ENCODE peak calls at places on chromosomes 11 and 22, in seven cellular contexts. R, P, C, I, Y, Z and Q are unnamed samples.

GRCh38 chr11:4038973-4039372 is 55.6 kb upstream of the RRM1 start:
- DNase-seq in I (no peak), Z (peak), R (no peak), Y (no peak), P (no peak), C (no peak), Q (no peak)

GRCh38 chr22:19201858-19202798 is 23.6 kb upstream of the SLC25A1 start:
- DNase-seq in R (no peak), Y (no peak), P (no peak), Z (no peak), C (no peak), I (no peak), Q (no peak)

GRCh38 chr11:13337986-13338436 is 60.4 kb downstream of the BMAL1 start:
- DNase-seq in I (no peak), R (no peak), C (peak), Z (peak), P (no peak), Y (no peak), Q (no peak)

GRCh38 chr11:132704796-132705375 is 827.4 kb downstream of the OPCML start:
- DNase-seq in R (no peak), Z (no peak), Y (no peak), P (no peak), I (no peak), C (no peak), Q (no peak)

GRCh38 chr11:18772211-18772610 is 19.4 kb downstream of the PTPN5 start:
- DNase-seq in Y (no peak), Z (no peak), R (no peak), P (no peak), C (no peak), I (no peak), Q (no peak)

GRCh38 chr11:130634981-130635473 is 186.6 kb downstream of the ADAMTS15 start:
- DNase-seq in R (no peak), Y (peak), C (peak), I (no peak), Z (peak), P (no peak), Q (peak)

GRCh38 chr11:11583801-11584445 is 37.9 kb downstream of the GALNT18 start:
- DNase-seq in Y (no peak), P (no peak), Z (no peak), C (no peak), I (no peak), R (peak), Q (no peak)

GRCh38 chr11:63511349-63511748 is 5.5 kb downstream of the LGALS12 start:
- DNase-seq in R (no peak), P (no peak), I (no peak), Y (no peak), Z (no peak), C (no peak), Q (no peak)

GRCh38 chr11:119721129-119722120 is 7.6 kb downstream of the NECTIN1 start:
- DNase-seq in R (peak), Z (no peak), P (no peak), C (peak), Y (no peak), I (no peak), Q (no peak)

GRCh38 chr11:44744160-44744559 is 17.4 kb downstream of the TSPAN18 start:
- DNase-seq in C (no peak), Z (no peak), R (no peak), P (no peak), Y (no peak), I (no peak), Q (no peak)

GRCh38 chr11:120184946-120185677 is 25.7 kb upstream of the OAF start:
- DNase-seq in I (no peak), Y (peak), C (no peak), Z (no peak), R (no peak), P (no peak), Q (no peak)

GRCh38 chr11:44936527-44936926 is 14.2 kb downstream of the TP53I11 start:
- DNase-seq in Y (peak), P (peak), Z (peak), I (peak), C (peak), R (peak), Q (no peak)

GRCh38 chr11:776459-777287 is 614 bp downstream of the GATD1 start:
- DNase-seq in I (peak), P (no peak), C (no peak), Z (no peak), Y (no peak), R (peak), Q (no peak)

GRCh38 chr11:37394236-37394870 is 796.3 kb upstream of the RAG2 start:
- DNase-seq in R (no peak), Y (no peak), I (peak), C (peak), Z (no peak), P (no peak), Q (no peak)

GRCh38 chr11:11171854-11172253 is 181.2 kb downstream of the CSNK2A3 start:
- DNase-seq in R (no peak), Y (no peak), C (no peak), Z (no peak), I (peak), P (no peak), Q (no peak)

GRCh38 chr11:65859812-65860277 is 388 bp upstream of the MUS81 start:
- DNase-seq in R (no peak), P (no peak), Z (no peak), I (no peak), Y (peak), C (no peak), Q (no peak)

GRCh38 chr22:37734402-37734700 is 37.5 kb downstream of the TRIOBP start:
- DNase-seq in Y (no peak), C (no peak), I (no peak), P (no peak), R (no peak), Z (no peak), Q (no peak)

GRCh38 chr22:37731804-37732471 is 35.1 kb downstream of the TRIOBP start:
- DNase-seq in Y (no peak), C (peak), R (no peak), I (peak), P (no peak), Z (no peak), Q (no peak)

GRCh38 chr22:37735054-37735453 is 38.2 kb downstream of the TRIOBP start:
- DNase-seq in I (no peak), Y (no peak), C (peak), Z (no peak), R (peak), P (no peak), Q (no peak)

GRCh38 chr22:37732699-37733607 is 36.1 kb downstream of the TRIOBP start:
- DNase-seq in R (no peak), I (no peak), C (no peak), Y (no peak), Z (no peak), P (no peak), Q (no peak)

DNA sequence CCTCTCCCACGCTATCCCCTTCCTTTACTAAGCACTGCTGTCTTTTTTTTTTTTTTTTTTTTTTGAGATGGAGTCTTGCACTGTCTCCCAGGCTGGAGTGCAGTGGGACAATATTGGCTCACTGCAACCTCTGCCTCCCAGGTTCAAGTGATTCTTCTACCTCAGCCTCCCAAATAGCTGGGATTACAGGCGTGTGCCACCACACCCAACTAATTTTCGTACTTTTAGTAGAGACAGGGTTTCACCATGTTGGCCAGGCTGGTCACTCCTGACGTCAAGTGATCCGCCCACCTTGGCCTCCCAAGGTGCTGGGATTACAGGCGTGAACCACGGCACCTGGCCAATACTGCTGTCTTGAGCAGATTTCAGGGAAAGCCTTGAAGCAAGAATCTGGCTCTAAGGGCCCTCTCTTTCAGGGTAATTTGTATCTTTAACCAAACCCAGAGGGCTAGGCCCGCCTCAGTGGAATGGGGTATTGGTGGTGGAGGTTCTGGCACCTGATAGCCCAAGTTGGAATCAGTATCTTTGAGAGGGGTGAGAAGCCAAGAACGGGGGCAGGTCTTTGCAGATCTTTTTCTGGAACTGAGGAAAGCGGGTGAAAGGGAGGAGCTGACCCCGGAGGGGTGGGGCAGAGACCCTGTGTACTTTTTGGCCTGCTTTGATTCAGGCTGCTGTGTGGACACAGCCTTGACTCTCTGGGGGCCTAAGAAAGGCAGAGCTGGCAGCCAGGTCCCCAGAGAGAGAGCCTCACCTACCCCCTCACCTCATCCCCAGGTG is 37.0 kb downstream of the TRIOBP start:
- DNase-seq in P (no peak), C (no peak), Z (no peak), R (no peak), I (no peak), Y (no peak), Q (no peak)
- H3K27ac ChIP-seq in P (no peak), C (no peak), Z (no peak), R (no peak), I (no peak), Y (no peak), Q (no peak)

GRCh38 chr22:35802885-35803284 is 85.2 kb downstream of the APOL5 start:
- DNase-seq in Z (no peak), I (no peak), Y (no peak), C (no peak), P (no peak), R (no peak), Q (no peak)
- H3K27ac ChIP-seq in Z (no peak), I (no peak), Y (no peak), C (no peak), P (no peak), R (no peak), Q (no peak)

DNA sequence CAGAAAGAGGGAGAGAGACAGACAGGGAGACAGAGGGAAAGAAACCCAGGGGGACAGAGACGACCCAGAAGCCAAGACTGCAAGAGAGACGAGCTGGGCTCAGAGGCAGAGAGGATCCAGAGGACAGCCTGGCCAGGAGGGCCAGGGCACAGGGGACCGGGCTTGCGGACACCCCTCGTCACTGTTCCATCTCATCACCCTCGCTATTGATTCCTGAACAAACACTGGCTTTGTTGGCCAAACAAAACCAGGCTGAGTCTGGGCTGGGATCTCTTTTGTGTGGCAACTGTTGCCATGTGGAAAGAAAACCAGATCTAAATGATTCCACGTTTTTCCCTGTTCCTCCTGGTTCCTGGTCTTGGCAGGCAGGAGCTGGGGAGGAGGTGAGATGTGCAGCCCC is 339.4 kb downstream of the MN1 start:
- DNase-seq in Z (no peak), P (no peak), R (no peak), Y (no peak), I (no peak), C (no peak), Q (no peak)
- H3K27ac ChIP-seq in Z (peak), P (no peak), R (no peak), Y (peak), I (no peak), C (peak), Q (peak)

DNA sequence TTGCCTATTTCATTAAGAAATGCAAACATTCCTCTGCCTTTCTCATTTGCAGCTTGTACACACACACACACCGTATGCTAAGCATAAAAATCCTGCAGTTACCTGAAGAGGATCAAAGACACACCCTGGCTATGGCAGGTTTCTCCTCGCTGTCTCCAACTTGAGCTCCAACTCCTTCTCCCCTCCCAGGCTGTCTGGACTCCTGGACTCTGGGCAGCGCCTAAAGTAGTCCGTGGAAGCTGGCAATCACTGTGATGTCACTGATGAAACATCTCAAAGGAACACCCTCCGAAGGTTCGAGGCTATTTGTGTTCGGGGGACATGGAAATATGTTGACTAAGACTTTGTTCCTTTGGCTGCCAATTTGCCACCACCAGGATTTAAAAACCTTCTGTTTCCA is at the start of gene SLN:
- DNase-seq in R (no peak), I (no peak), Y (no peak), C (no peak), Z (no peak), P (no peak), Q (no peak)
- H3K27ac ChIP-seq in R (no peak), I (no peak), Y (no peak), C (no peak), Z (no peak), P (no peak), Q (no peak)

DNA sequence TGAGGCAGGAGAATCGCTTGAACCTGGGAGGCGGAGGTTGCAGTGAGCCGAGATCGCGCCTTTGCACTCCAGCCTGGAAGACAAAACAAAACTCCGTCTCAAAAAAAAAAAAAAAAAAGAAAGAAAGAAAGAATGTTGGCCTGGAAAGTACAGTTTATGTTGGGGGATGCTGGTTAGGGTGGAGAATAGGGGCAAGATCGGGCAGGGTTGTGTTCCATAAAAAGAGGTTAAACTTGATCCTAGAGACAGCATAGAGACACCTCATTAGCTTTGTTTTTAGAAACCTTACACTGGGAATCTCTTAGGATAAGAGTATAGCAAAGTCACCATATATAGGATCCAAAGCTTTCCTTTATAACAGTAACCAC is 1.9 kb upstream of the FTH1 start:
- DNase-seq in R (no peak), Y (no peak), Z (no peak), I (no peak), P (no peak), C (no peak), Q (no peak)
- H3K27ac ChIP-seq in R (no peak), Y (peak), Z (peak), I (no peak), P (peak), C (peak), Q (peak)

GRCh38 chr11:94132152-94132558 is 3.5 kb downstream of the PANX1 start:
- DNase-seq in P (no peak), C (no peak), R (no peak), Y (peak), I (no peak), Z (peak), Q (no peak)
- H3K27ac ChIP-seq in P (no peak), C (no peak), R (no peak), Y (peak), I (no peak), Z (peak), Q (peak)